ENCODE peak calls at places on chromosomes 11 and 22, in six cellular contexts. M is breast epithelium; R is neuronal stem cell; G is naive thymus-derived CD4-positive, alpha-beta T cell; S is colonic mucosa; F is body of pancreas. O is an unnamed sample.

GRCh38 chr11:65432686-65433582 is 10.3 kb downstream of the NEAT1 start:
- DNase-seq in M (no peak), R (no peak), G (peak; percentile 59), S (no peak), F (no peak), O (no peak)

GRCh38 chr22:50403701-50404101 is 60.6 kb downstream of the PPP6R2 start:
- DNase-seq in M (no peak), R (no peak), G (no peak), S (peak; percentile 40), F (peak; percentile 57), O (peak; percentile 69)

GRCh38 chr22:28885939-28886338 is 2.6 kb downstream of the ZNRF3 start:
- DNase-seq in M (no peak), R (no peak), G (no peak), S (peak; percentile 68), F (peak; percentile 17), O (no peak)

GRCh38 chr11:26244207-26244606 is 87.7 kb upstream of the ANO3 start:
- DNase-seq in M (no peak), R (no peak), G (no peak), S (no peak), F (no peak), O (no peak)

GRCh38 chr22:23403720-23404688 is 176.1 kb downstream of the IGLL1 start:
- DNase-seq in M (peak; percentile 49), R (no peak), G (no peak), S (no peak), F (no peak), O (no peak)

GRCh38 chr11:36048496-36049247 is 104.8 kb downstream of the LDLRAD3 start:
- DNase-seq in M (no peak), R (no peak), G (no peak), S (no peak), F (no peak), O (no peak)

GRCh38 chr11:133669371-133670046 is 137.2 kb upstream of the OPCML start:
- DNase-seq in M (no peak), R (no peak), G (no peak), S (no peak), F (no peak), O (no peak)

GRCh38 chr11:64165482-64165841 is 451 bp downstream of the MACROD1 start:
- DNase-seq in M (no peak), R (no peak), G (no peak), S (peak; percentile 45), F (peak; percentile 32), O (no peak)

GRCh38 chr22:23180893-23181762 is 819 bp downstream of the BCR start:
- DNase-seq in M (no peak), R (no peak), G (peak; percentile 38), S (no peak), F (peak; percentile 42), O (no peak)

GRCh38 chr11:69636512-69636866 is 4.5 kb upstream of the CCND1 start:
- DNase-seq in M (peak; percentile 69), R (peak; percentile 76), G (no peak), S (peak; percentile 82), F (peak; percentile 76), O (peak; percentile 90)

GRCh38 chr11:6625832-6626420 is 6.7 kb upstream of the TPP1 start:
- DNase-seq in M (no peak), R (no peak), G (no peak), S (no peak), F (peak; percentile 7), O (no peak)

GRCh38 chr22:25475554-25476022 is 88.9 kb upstream of the GRK3 start:
- DNase-seq in M (no peak), R (no peak), G (no peak), S (no peak), F (no peak), O (no peak)

GRCh38 chr22:36237462-36238347 is 1.6 kb downstream of the APOL2 start:
- DNase-seq in M (no peak), R (no peak), G (no peak), S (no peak), F (no peak), O (no peak)

GRCh38 chr11:79078999-79079398 is 361.8 kb downstream of the TENM4 start:
- DNase-seq in M (no peak), R (no peak), G (no peak), S (no peak), F (peak; percentile 37), O (no peak)

GRCh38 chr11:59226396-59226795 is 13.7 kb upstream of the MPEG1 start:
- DNase-seq in M (no peak), R (no peak), G (no peak), S (no peak), F (no peak), O (no peak)

GRCh38 chr11:84522331-84522730 is 1104.8 kb downstream of the DLG2 start:
- DNase-seq in M (no peak), R (no peak), G (no peak), S (no peak), F (no peak), O (no peak)

GRCh38 chr11:106457727-106458126 is 380.3 kb downstream of the AASDHPPT start:
- DNase-seq in M (no peak), R (no peak), G (no peak), S (no peak), F (no peak), O (no peak)

GRCh38 chr11:112665291-112665690 is 295.9 kb upstream of the NCAM1 start:
- DNase-seq in M (no peak), R (no peak), G (no peak), S (no peak), F (no peak), O (no peak)

GRCh38 chr11:20668844-20669832 is at the start of gene NELL1:
- DNase-seq in M (no peak), R (no peak), G (no peak), S (no peak), F (no peak), O (no peak)

GRCh38 chr11:35951659-35952058 is 7.8 kb downstream of the LDLRAD3 start:
- DNase-seq in M (no peak), R (no peak), G (no peak), S (no peak), F (no peak), O (no peak)

GRCh38 chr11:116578971-116579687 is 193.7 kb downstream of the BUD13 start:
- DNase-seq in M (no peak), R (peak; percentile 12), G (no peak), S (no peak), F (no peak), O (no peak)

GRCh38 chr11:44804449-44805151 is 77.8 kb downstream of the TSPAN18 start:
- DNase-seq in M (no peak), R (no peak), G (no peak), S (no peak), F (no peak), O (no peak)

GRCh38 chr11:15222777-15223176 is 108.1 kb downstream of the INSC start:
- DNase-seq in M (no peak), R (no peak), G (no peak), S (no peak), F (no peak), O (no peak)

GRCh38 chr11:129331217-129331616 is 44.4 kb upstream of the BARX2 start:
- DNase-seq in M (no peak), R (no peak), G (no peak), S (peak; percentile 73), F (peak; percentile 58), O (no peak)

GRCh38 chr11:29040489-29040888 is 932.3 kb downstream of the METTL15 start:
- DNase-seq in M (no peak), R (no peak), G (no peak), S (no peak), F (no peak), O (no peak)

DNA sequence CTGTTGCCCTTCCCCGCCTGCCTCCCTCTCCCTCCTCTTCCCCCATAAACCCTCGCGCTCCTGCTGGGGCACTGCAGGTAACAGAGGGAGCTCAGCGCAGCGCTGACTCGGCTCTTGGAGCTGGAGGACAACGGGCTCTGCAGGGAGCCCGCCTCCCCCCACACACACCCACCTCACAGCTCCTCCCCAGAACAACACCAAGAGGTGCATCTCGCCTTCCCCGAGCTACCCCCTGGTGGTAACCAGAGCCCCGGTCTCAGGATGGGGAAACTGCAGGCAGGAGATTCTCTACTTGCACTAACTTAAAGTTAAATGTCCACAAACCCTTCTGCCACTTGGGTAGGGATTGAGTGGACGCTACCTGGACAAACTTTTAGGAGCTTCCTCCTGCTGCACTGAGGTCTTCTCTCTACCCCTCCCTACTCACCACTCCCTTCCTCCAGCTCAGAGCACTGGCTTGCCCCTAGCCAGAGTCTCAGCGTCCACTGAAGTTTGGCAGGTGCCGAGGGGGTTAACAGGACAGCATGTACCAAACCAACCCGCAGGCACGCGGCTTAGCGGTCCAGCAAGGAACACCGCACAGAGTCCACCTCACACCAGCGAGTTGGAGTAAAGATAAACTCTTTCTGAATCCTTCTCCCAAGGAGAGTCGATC is 4.0 kb upstream of the SCN4B start:
- DNase-seq in M (no peak), R (no peak), G (no peak), S (no peak), F (peak; percentile 29), O (peak; percentile 66)
- H3K27me3 ChIP-seq in M (no peaks in the 10 kb centered on the region), R (peaks cover 62% of the 10 kb centered on the region), G (peaks cover 6% of the 10 kb centered on the region), S (peaks cover 45% of the 10 kb centered on the region), F (no peaks in the 10 kb centered on the region), O (peaks cover 79% of the 10 kb centered on the region)

GRCh38 chr22:39913886-39914285 is 13.0 kb downstream of the GRAP2 start:
- DNase-seq in M (no peak), R (peak; percentile 61), G (no peak), S (no peak), F (no peak), O (no peak)
- H3K27ac ChIP-seq in M (no peak overlapping the region), R (no peak overlapping the region), G (peak overlapping the region; percentile 83), S (no peak overlapping the region), F (no peak overlapping the region), O (no peak overlapping the region)

DNA sequence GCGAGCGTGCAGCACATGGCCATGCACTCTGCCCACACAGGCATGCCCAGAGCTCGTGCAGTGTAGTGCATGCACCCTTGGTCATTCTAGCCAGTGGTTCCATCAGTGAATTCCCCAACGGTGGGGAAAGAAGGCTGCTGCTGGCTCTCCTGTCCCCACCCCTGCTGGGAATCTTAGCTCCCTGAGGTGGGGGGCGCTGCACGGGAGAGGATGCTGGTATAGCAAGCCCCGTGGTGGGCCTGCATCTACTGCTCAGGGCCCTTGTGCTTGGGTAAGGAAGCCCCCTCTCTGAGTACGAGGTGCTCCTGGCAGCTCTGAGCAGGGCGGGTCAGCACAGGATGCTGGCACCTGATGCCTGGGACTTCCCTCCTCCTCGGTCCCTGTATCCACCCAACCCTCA is 18.5 kb upstream of the BAIAP2L2 start:
- DNase-seq in M (no peak), R (no peak), G (no peak), S (no peak), F (no peak), O (no peak)
- H3K4me1 ChIP-seq in M (no peaks in the 10 kb centered on the region), R (no peaks in the 10 kb centered on the region), G (no peaks in the 10 kb centered on the region), S (no peaks in the 10 kb centered on the region), F (no peaks in the 10 kb centered on the region), O (no peaks in the 10 kb centered on the region)

GRCh38 chr11:131807876-131808275 is 437.5 kb downstream of the NTM start:
- DNase-seq in M (no peak), R (no peak), G (no peak), S (no peak), F (no peak), O (no peak)

GRCh38 chr11:131800452-131800851 is 430.0 kb downstream of the NTM start:
- DNase-seq in M (no peak), R (no peak), G (no peak), S (no peak), F (no peak), O (no peak)

GRCh38 chr11:131796541-131796940 is 426.1 kb downstream of the NTM start:
- DNase-seq in M (no peak), R (no peak), G (no peak), S (no peak), F (no peak), O (no peak)

DNA sequence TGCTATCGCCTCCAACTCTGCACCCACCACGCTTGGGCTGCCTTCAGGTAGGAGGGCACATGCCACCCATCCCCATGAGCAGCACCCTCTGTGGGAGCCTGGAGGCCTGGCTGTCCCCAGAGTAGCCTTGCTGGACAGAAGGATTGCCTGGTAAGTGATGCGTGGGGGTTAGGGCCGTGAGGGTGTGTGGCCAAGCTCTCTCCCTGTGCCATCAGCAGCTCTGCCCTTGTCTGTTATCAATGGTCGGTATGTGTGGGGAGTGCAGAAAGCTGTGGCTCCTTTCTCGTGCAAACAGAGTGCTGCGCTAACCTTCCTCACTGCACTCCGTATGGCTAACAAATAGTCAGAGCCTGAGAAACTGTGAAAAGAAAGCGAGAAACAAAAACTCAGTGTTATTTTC is 432.0 kb downstream of the NTM start:
- DNase-seq in M (no peak), R (no peak), G (no peak), S (no peak), F (no peak), O (no peak)
- H3K27me3 ChIP-seq in M (no peaks in the 10 kb centered on the region), R (no peaks in the 10 kb centered on the region), G (no peaks in the 10 kb centered on the region), S (no peaks in the 10 kb centered on the region), F (no peaks in the 10 kb centered on the region), O (no peaks in the 10 kb centered on the region)

O was measured in left lung.